ENCODE peak calls at places on chromosomes 16 and 17, in six cellular contexts. R, Y, V, Q, N and E are unnamed samples.

GRCh38 chr17:69358688-69359596 is 32.0 kb upstream of the ABCA5 start:
- DNase-seq in R (no peak), N (no peak), V (no peak), Y (no peak), Q (no peak), E (peak; percentile 66)

GRCh38 chr17:9192010-9192409 is 170.7 kb downstream of the NTN1 start:
- DNase-seq in V (no peak), N (no peak), R (peak; percentile 24), Y (no peak), Q (no peak), E (no peak)

GRCh38 chr17:78357177-78357586 is 2.7 kb downstream of the SOCS3 start:
- DNase-seq in Q (no peak), V (no peak), N (no peak), Y (no peak), R (peak; percentile 61), E (no peak)

GRCh38 chr16:83002351-83003334 is 375.9 kb downstream of the CDH13 start:
- DNase-seq in Y (no peak), Q (no peak), V (no peak), N (no peak), R (peak; percentile 19), E (no peak)

GRCh38 chr17:61174310-61174709 is 225.3 kb upstream of the TBX2 start:
- DNase-seq in N (no peak), R (no peak), V (no peak), Q (no peak), Y (no peak), E (no peak)

GRCh38 chr16:80947708-80948615 is 58.7 kb downstream of the CMC2 start:
- DNase-seq in R (no peak), Y (no peak), Q (no peak), N (no peak), V (no peak), E (no peak)

GRCh38 chr17:41906465-41907184 is 12.1 kb downstream of the ACLY start:
- DNase-seq in R (no peak), N (no peak), Q (no peak), V (no peak), Y (no peak), E (no peak)

GRCh38 chr16:80367037-80367658 is 173.6 kb upstream of the DYNLRB2 start:
- DNase-seq in Y (no peak), Q (no peak), R (no peak), V (no peak), N (no peak), E (no peak)

GRCh38 chr16:85354623-85355514 is 242.6 kb upstream of the CIBAR2 start:
- DNase-seq in Q (peak; percentile 96), V (no peak), Y (peak; percentile 28), N (no peak), R (peak; percentile 57), E (peak; percentile 70)

GRCh38 chr17:40086150-40087044 is 14.0 kb downstream of the NR1D1 start:
- DNase-seq in Q (no peak), V (peak; percentile 73), N (no peak), R (no peak), Y (peak; percentile 69), E (peak; percentile 46)

GRCh38 chr17:42844271-42844670 is at the start of gene AOC2:
- DNase-seq in R (no peak), V (no peak), N (no peak), Q (no peak), Y (no peak), E (no peak)

GRCh38 chr17:80832266-80832676 is 159.4 kb upstream of the CHMP6 start:
- DNase-seq in R (peak; percentile 87), V (no peak), Q (peak; percentile 25), Y (no peak), N (no peak), E (peak; percentile 32)

GRCh38 chr17:75105269-75106080 is 4.3 kb upstream of the ARMC7 start:
- DNase-seq in Q (peak; percentile 77), N (no peak), R (peak; percentile 52), Y (no peak), V (peak; percentile 85), E (peak; percentile 98)

GRCh38 chr17:34756670-34757021 is 177.3 kb downstream of the TMEM132E start:
- DNase-seq in V (no peak), Y (peak; percentile 33), R (peak; percentile 5), Q (no peak), N (no peak), E (peak; percentile 38)

GRCh38 chr16:85611455-85612190 is 1.5 kb upstream of the GSE1 start:
- DNase-seq in Q (peak; percentile 81), Y (no peak), N (no peak), R (peak; percentile 70), V (peak; percentile 91), E (peak; percentile 89)

GRCh38 chr16:75039941-75040340 is 41.1 kb downstream of the ZNRF1 start:
- DNase-seq in V (no peak), N (no peak), R (no peak), Y (no peak), Q (no peak), E (no peak)

GRCh38 chr16:424623-425081 is 797 bp upstream of the RAB11FIP3 start:
- DNase-seq in Y (no peak), V (peak; percentile 40), Q (no peak), R (no peak), N (no peak), E (peak; percentile 44)

GRCh38 chr17:80486692-80487091 is 10.3 kb upstream of the NPTX1 start:
- DNase-seq in V (no peak), Y (no peak), Q (no peak), N (no peak), R (no peak), E (no peak)

GRCh38 chr17:77049440-77049839 is 91.3 kb upstream of the SEC14L1 start:
- DNase-seq in V (no peak), Q (no peak), Y (no peak), R (peak; percentile 8), N (no peak), E (peak; percentile 100)

GRCh38 chr16:630024-630814 is 566 bp upstream of the WFIKKN1 start:
- DNase-seq in V (no peak), Q (no peak), R (no peak), N (no peak), Y (peak; percentile 53), E (peak; percentile 55)

GRCh38 chr17:58605470-58605869 is 86.4 kb downstream of the TEX14 start:
- DNase-seq in N (no peak), V (no peak), Q (no peak), R (no peak), Y (no peak), E (no peak)

GRCh38 chr16:48452991-48453760 is 68.0 kb upstream of the SIAH1 start:
- DNase-seq in R (no peak), Y (no peak), V (no peak), N (no peak), Q (no peak), E (no peak)

GRCh38 chr16:80027007-80027965 is 426.7 kb upstream of the MAF start:
- DNase-seq in Q (peak; percentile 97), N (no peak), Y (peak; percentile 12), V (peak; percentile 35), R (peak; percentile 97), E (no peak)